ENCODE peak calls at places on chromosome 9, in five cellular contexts. One of them, this sample, is unnamed.

GRCh38 chr9:93505518-93506123 is 52.2 kb upstream of the FAM120AOS start:
- DNase-seq in BJ: no peak
- DNase-seq in GM06990: no peak
- DNase-seq in DND-41: no peak
- DNase-seq in body of pancreas: no peak
- DNase-seq in this sample: no peak

GRCh38 chr9:129406278-129407225 is 214.3 kb downstream of the C9orf50 start:
- DNase-seq in BJ: no peak
- DNase-seq in GM06990: no peak
- DNase-seq in DND-41: no peak
- DNase-seq in body of pancreas: no peak
- DNase-seq in this sample: no peak

GRCh38 chr9:78559449-78559885 is 262.5 kb downstream of the PSAT1 start:
- DNase-seq in BJ: no peak
- DNase-seq in GM06990: no peak
- DNase-seq in DND-41: no peak
- DNase-seq in body of pancreas: no peak
- DNase-seq in this sample: no peak

GRCh38 chr9:105127863-105128220 is 116.6 kb upstream of the SLC44A1 start:
- DNase-seq in BJ: no peak
- DNase-seq in GM06990: peak; percentile 23
- DNase-seq in DND-41: peak; percentile 84
- DNase-seq in body of pancreas: no peak
- DNase-seq in this sample: peak; percentile 82

GRCh38 chr9:18910858-18911257 is 122.2 kb downstream of the SAXO1 start:
- DNase-seq in BJ: no peak
- DNase-seq in GM06990: no peak
- DNase-seq in DND-41: no peak
- DNase-seq in body of pancreas: no peak
- DNase-seq in this sample: no peak

GRCh38 chr9:109143881-109144562 is 23.0 kb downstream of the FRRS1L start:
- DNase-seq in BJ: no peak
- DNase-seq in GM06990: peak; percentile 13
- DNase-seq in DND-41: peak; percentile 32
- DNase-seq in body of pancreas: no peak
- DNase-seq in this sample: no peak

GRCh38 chr9:94801685-94802084 is 75.2 kb downstream of the AOPEP start:
- DNase-seq in BJ: no peak
- DNase-seq in GM06990: no peak
- DNase-seq in DND-41: no peak
- DNase-seq in body of pancreas: no peak
- DNase-seq in this sample: peak; percentile 88

GRCh38 chr9:33719581-33720374 is 75.6 kb upstream of the PRSS3 start:
- DNase-seq in BJ: no peak
- DNase-seq in GM06990: peak; percentile 11
- DNase-seq in DND-41: peak; percentile 46
- DNase-seq in body of pancreas: peak; percentile 18
- DNase-seq in this sample: no peak

GRCh38 chr9:87685431-87685830 is 40.5 kb upstream of the CTSL start:
- DNase-seq in BJ: no peak
- DNase-seq in GM06990: no peak
- DNase-seq in DND-41: no peak
- DNase-seq in body of pancreas: no peak
- DNase-seq in this sample: no peak

GRCh38 chr9:121824651-121825480 is 173.4 kb downstream of the DAB2IP start:
- DNase-seq in BJ: no peak
- DNase-seq in GM06990: no peak
- DNase-seq in DND-41: no peak
- DNase-seq in body of pancreas: no peak
- DNase-seq in this sample: no peak
- TF ChIP-seq CTCF in BJ: no peak
- TF ChIP-seq CTCF in GM06990: no peak
- TF ChIP-seq CTCF in DND-41: no peak
- TF ChIP-seq CTCF in body of pancreas: no peak
- TF ChIP-seq CTCF in this sample: no peak

GRCh38 chr9:136942881-136943230 is 1.7 kb downstream of the FBXW5 start:
- DNase-seq in BJ: no peak
- DNase-seq in GM06990: no peak
- DNase-seq in DND-41: no peak
- DNase-seq in body of pancreas: peak; percentile 22
- DNase-seq in this sample: no peak

GRCh38 chr9:136944094-136944518 is 432 bp downstream of the FBXW5 start:
- DNase-seq in BJ: no peak
- DNase-seq in GM06990: no peak
- DNase-seq in DND-41: no peak
- DNase-seq in body of pancreas: peak; percentile 53
- DNase-seq in this sample: no peak

GRCh38 chr9:136942112-136942880 is 2.2 kb downstream of the FBXW5 start:
- DNase-seq in BJ: no peak
- DNase-seq in GM06990: no peak
- DNase-seq in DND-41: no peak
- DNase-seq in body of pancreas: peak; percentile 10
- DNase-seq in this sample: no peak

GRCh38 chr9:136944519-136945332 is at the start of the genes C8G and FBXW5:
- DNase-seq in BJ: peak; percentile 25
- DNase-seq in GM06990: peak; percentile 95
- DNase-seq in DND-41: peak; percentile 93
- DNase-seq in body of pancreas: peak; percentile 96
- DNase-seq in this sample: no peak

GRCh38 chr9:136943291-136944093 is 1.0 kb downstream of the FBXW5 start:
- DNase-seq in BJ: no peak
- DNase-seq in GM06990: peak; percentile 64
- DNase-seq in DND-41: peak; percentile 38
- DNase-seq in body of pancreas: peak; percentile 45
- DNase-seq in this sample: no peak
- H3K4me3 ChIP-seq in BJ: peak overlapping the region; percentile 96
- H3K4me3 ChIP-seq in GM06990: peak overlapping the region; percentile 94
- H3K4me3 ChIP-seq in DND-41: peak overlapping the region; percentile 94
- H3K4me3 ChIP-seq in body of pancreas: peak overlapping the region; percentile 46
- H3K4me3 ChIP-seq in this sample: peak overlapping the region; percentile 91

GRCh38 chr9:132670359-132670815 is at the start of gene GTF3C4:
- DNase-seq in BJ: no peak
- DNase-seq in GM06990: peak; percentile 84
- DNase-seq in DND-41: peak; percentile 83
- DNase-seq in body of pancreas: peak; percentile 90
- DNase-seq in this sample: no peak
- TF ChIP-seq CTCF in BJ: no peak
- TF ChIP-seq CTCF in GM06990: no peak
- TF ChIP-seq CTCF in DND-41: no peak
- TF ChIP-seq CTCF in body of pancreas: no peak
- TF ChIP-seq CTCF in this sample: no peak

DNA sequence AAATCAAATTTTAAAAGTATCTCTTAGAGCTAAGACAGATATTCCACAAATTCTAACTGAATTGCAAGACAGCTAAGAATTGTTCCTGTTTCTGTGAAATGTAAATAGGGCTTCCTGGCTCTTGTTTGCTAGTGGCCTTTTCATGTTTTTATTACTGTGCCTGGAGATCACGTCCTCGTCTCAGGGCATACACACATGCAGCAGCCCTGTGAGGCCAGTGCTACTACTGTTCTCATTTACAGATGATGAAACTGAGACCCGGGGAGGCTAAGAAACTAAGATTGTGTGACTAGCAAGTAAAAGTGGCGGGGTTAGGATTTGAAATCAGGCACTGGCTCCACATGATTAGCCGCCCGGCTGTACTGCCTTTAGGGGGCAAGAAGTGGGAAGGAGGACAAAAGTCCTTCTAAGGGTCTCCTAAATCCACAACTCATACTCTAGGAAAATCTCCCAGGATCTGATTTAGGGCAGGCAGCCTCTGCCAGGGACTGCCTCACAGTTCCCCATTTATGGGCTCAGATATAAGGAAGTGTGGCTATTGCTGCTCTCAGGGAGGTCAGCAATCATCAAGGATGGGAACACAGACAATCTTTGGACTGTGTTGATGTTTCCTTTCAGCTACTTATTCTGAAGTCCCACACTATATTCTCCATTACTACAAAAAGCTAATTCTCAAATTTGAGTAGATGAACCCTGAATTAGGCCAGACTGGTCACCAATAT is 7.9 kb downstream of the PRUNE2 start:
- DNase-seq in BJ: no peak
- DNase-seq in GM06990: no peak
- DNase-seq in DND-41: no peak
- DNase-seq in body of pancreas: no peak
- DNase-seq in this sample: no peak
- H3K4me3 ChIP-seq in BJ: no peak overlapping the region
- H3K4me3 ChIP-seq in GM06990: no peak overlapping the region
- H3K4me3 ChIP-seq in DND-41: no peak overlapping the region
- H3K4me3 ChIP-seq in body of pancreas: no peak overlapping the region
- H3K4me3 ChIP-seq in this sample: no peak overlapping the region

This sample was measured in epithelial cell of proximal tubule.